ENCODE peak calls at places on chromosomes 5 and 9, in four cellular contexts. T is sigmoid colon, Y is heart right ventricle, F is neuronal stem cell. U is an unnamed sample.

GRCh38 chr9:91580136-91580535 is 156.5 kb upstream of the NFIL3 start:
- DNase-seq in T (no peak), Y (no peak), F (no peak), U (peak; percentile 14)

GRCh38 chr9:19876569-19877316 is 87.9 kb upstream of the SLC24A2 start:
- DNase-seq in T (no peak), Y (no peak), F (no peak), U (peak; percentile 5)

GRCh38 chr5:41831155-41831554 is 39.1 kb downstream of the OXCT1 start:
- DNase-seq in T (no peak), Y (no peak), F (no peak), U (no peak)

GRCh38 chr9:7560669-7561305 is 238.8 kb downstream of the DMAC1 start:
- DNase-seq in T (no peak), Y (no peak), F (no peak), U (no peak)

GRCh38 chr9:37446401-37446800 is 18.8 kb downstream of the ZBTB5 start:
- DNase-seq in T (no peak), Y (no peak), F (no peak), U (peak; percentile 15)

GRCh38 chr5:72125931-72126620 is 18.8 kb downstream of the MAP1B start:
- DNase-seq in T (no peak), Y (no peak), F (no peak), U (peak; percentile 76)

GRCh38 chr5:143306040-143306439 is 97.4 kb downstream of the NR3C1 start:
- DNase-seq in T (no peak), Y (no peak), F (no peak), U (no peak)

GRCh38 chr9:16136961-16137360 is 584.1 kb downstream of the CCDC171 start:
- DNase-seq in T (no peak), Y (peak; percentile 20), F (no peak), U (peak; percentile 62)

GRCh38 chr5:6849569-6849968 is 136.3 kb downstream of the TENT4A start:
- DNase-seq in T (no peak), Y (no peak), F (no peak), U (no peak)

GRCh38 chr9:120755827-120756434 is 37.3 kb downstream of the FBXW2 start:
- DNase-seq in T (no peak), Y (no peak), F (peak; percentile 71), U (peak; percentile 80)

GRCh38 chr5:171978016-171978415 is 28.4 kb downstream of the FBXW11 start:
- DNase-seq in T (no peak), Y (no peak), F (no peak), U (no peak)

GRCh38 chr5:171980729-171981128 is 25.7 kb downstream of the FBXW11 start:
- DNase-seq in T (no peak), Y (no peak), F (no peak), U (no peak)

GRCh38 chr5:171981847-171982246 is 24.6 kb downstream of the FBXW11 start:
- DNase-seq in T (no peak), Y (no peak), F (no peak), U (no peak)

GRCh38 chr5:171978519-171978918 is 27.9 kb downstream of the FBXW11 start:
- DNase-seq in T (no peak), Y (no peak), F (no peak), U (no peak)

DNA sequence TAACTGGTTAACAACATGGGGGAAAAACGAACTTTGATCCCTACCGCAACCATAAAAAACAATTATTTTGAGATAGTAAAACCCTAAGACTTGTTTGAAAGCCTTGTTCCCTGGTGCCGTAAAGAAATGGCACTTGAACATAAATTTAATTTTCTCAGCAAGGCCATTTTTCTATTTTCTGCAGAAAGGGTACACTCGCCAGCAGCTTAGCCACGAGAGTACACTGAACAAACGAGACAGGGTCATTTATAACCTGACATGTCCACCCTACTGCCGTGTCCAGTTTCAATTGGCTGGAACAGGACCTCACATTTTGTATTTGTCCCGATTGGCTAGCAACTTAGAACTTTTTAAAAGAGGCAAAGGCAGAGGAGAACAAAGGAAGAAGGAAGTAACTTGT is 26.8 kb downstream of the FBXW11 start:
- DNase-seq in T (no peak), Y (no peak), F (no peak), U (no peak)
- H3K4me1 ChIP-seq in T (peaks cover 24% of the 10 kb centered on the region), Y (peaks cover 29% of the 10 kb centered on the region), F (no peaks in the 10 kb centered on the region), U (peaks cover 4% of the 10 kb centered on the region)

GRCh38 chr9:136725612-136726011 is 13.2 kb downstream of the DIPK1B start:
- DNase-seq in T (no peak), Y (no peak), F (no peak), U (peak; percentile 83)
- H3K36me3 ChIP-seq in T (peaks cover 36% of the 10 kb centered on the region), Y (peaks cover 16% of the 10 kb centered on the region), F (peaks cover 61% of the 10 kb centered on the region), U (peaks cover 44% of the 10 kb centered on the region)

GRCh38 chr9:14258840-14259239 is 55.1 kb downstream of the NFIB start:
- DNase-seq in T (no peak), Y (no peak), F (no peak), U (peak; percentile 85)

GRCh38 chr9:14262836-14263235 is 51.1 kb downstream of the NFIB start:
- DNase-seq in T (no peak), Y (no peak), F (no peak), U (no peak)

GRCh38 chr9:14258156-14258555 is 55.8 kb downstream of the NFIB start:
- DNase-seq in T (no peak), Y (no peak), F (no peak), U (peak; percentile 52)

GRCh38 chr9:14256588-14256987 is 57.4 kb downstream of the NFIB start:
- DNase-seq in T (no peak), Y (no peak), F (no peak), U (peak; percentile 35)

GRCh38 chr9:14260101-14260500 is 53.8 kb downstream of the NFIB start:
- DNase-seq in T (no peak), Y (no peak), F (no peak), U (no peak)
- H3K4me1 ChIP-seq in T (peaks cover 56% of the 10 kb centered on the region), Y (peaks cover 75% of the 10 kb centered on the region), F (no peaks in the 10 kb centered on the region), U (peaks cover 49% of the 10 kb centered on the region)

GRCh38 chr5:151062405-151063135 is 18.3 kb downstream of the TNIP1 start:
- DNase-seq in T (no peak), Y (no peak), F (no peak), U (no peak)
- H3K36me3 ChIP-seq in T (no peaks in the 10 kb centered on the region), Y (no peaks in the 10 kb centered on the region), F (peaks cover 39% of the 10 kb centered on the region), U (peaks cover 63% of the 10 kb centered on the region)

GRCh38 chr5:123811771-123812170 is 299.8 kb downstream of the CSNK1G3 start:
- DNase-seq in T (no peak), Y (no peak), F (no peak), U (no peak)
- H3K4me1 ChIP-seq in T (peaks cover 57% of the 10 kb centered on the region), Y (peaks cover 42% of the 10 kb centered on the region), F (peaks cover 79% of the 10 kb centered on the region), U (peaks cover 15% of the 10 kb centered on the region)

GRCh38 chr5:14489643-14490042 is 91.9 kb upstream of the OTULINL start:
- DNase-seq in T (no peak), Y (no peak), F (no peak), U (no peak)
- H3K36me3 ChIP-seq in T (peaks cover 66% of the 10 kb centered on the region), Y (no peaks in the 10 kb centered on the region), F (peaks cover 93% of the 10 kb centered on the region), U (peaks cover 88% of the 10 kb centered on the region)

DNA sequence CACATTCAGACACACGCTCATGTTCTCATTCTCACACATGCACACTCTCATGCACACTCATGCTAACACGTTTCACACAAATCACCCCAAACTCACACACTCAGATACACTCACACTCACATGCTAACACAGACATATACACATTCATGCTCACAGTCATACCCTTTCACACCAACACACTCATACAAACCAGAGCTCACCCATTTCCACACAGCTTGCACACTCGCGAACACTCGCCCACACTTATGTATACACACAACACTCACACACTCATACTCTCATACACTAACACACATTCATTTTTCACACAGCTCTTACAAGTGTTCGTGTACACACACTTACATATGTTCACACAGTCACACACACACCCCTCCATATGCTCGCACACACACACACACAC is 64.1 kb upstream of the IL17B start:
- DNase-seq in T (no peak), Y (no peak), F (no peak), U (no peak)
- H3K4me1 ChIP-seq in T (peaks cover 57% of the 10 kb centered on the region), Y (peaks cover 48% of the 10 kb centered on the region), F (peaks cover 10% of the 10 kb centered on the region), U (peaks cover 16% of the 10 kb centered on the region)

GRCh38 chr5:2221450-2221849 is 338.7 kb upstream of the IRX4 start:
- DNase-seq in T (no peak), Y (no peak), F (no peak), U (no peak)
- H3K36me3 ChIP-seq in T (no peaks in the 10 kb centered on the region), Y (no peaks in the 10 kb centered on the region), F (no peaks in the 10 kb centered on the region), U (no peaks in the 10 kb centered on the region)

GRCh38 chr9:79695531-79696218 is 123.9 kb downstream of the TLE4 start:
- DNase-seq in T (no peak), Y (no peak), F (no peak), U (no peak)
- H3K4me1 ChIP-seq in T (no peaks in the 10 kb centered on the region), Y (peaks cover 11% of the 10 kb centered on the region), F (peaks cover 35% of the 10 kb centered on the region), U (peaks cover 15% of the 10 kb centered on the region)

U was measured in adipocyte.